ENCODE peak calls at places on chromosomes 5 and 9, in six cellular contexts. Q is stomach, M is AG10803, A is NCI-H2107, R is heart right ventricle, D is nephron progenitor cell. S is an unnamed sample.

GRCh38 chr5:179734536-179735164 is 2.0 kb downstream of the MAML1 start:
- DNase-seq in Q (no peak), M (no peak), A (no peak), R (no peak), D (no peak), S (no peak)

GRCh38 chr9:133738039-133738805 is at the start of gene SARDH:
- DNase-seq in Q (peak; percentile 47), M (peak; percentile 5), A (no peak), R (peak; percentile 62), D (peak; percentile 80), S (peak; percentile 45)

GRCh38 chr5:173760461-173761181 is 127.5 kb upstream of the CPEB4 start:
- DNase-seq in Q (no peak), M (no peak), A (no peak), R (no peak), D (no peak), S (no peak)

GRCh38 chr9:78967557-78968212 is 604.1 kb upstream of the TLE4 start:
- DNase-seq in Q (no peak), M (peak; percentile 28), A (no peak), R (no peak), D (no peak), S (no peak)

GRCh38 chr9:135990468-135991429 is 29.6 kb upstream of the UBAC1 start:
- DNase-seq in Q (peak; percentile 41), M (peak; percentile 47), A (peak; percentile 35), R (peak; percentile 48), D (peak; percentile 67), S (peak; percentile 57)

GRCh38 chr9:69066955-69067354 is 31.4 kb downstream of the FXN start:
- DNase-seq in Q (no peak), M (no peak), A (no peak), R (no peak), D (no peak), S (no peak)

GRCh38 chr9:125652771-125653170 is 54.2 kb downstream of the MAPKAP1 start:
- DNase-seq in Q (no peak), M (no peak), A (no peak), R (no peak), D (no peak), S (no peak)

GRCh38 chr9:18459958-18460584 is 13.9 kb upstream of the ADAMTSL1 start:
- DNase-seq in Q (no peak), M (peak; percentile 95), A (no peak), R (no peak), D (no peak), S (no peak)

GRCh38 chr5:172769598-172770373 is 1.2 kb downstream of the DUSP1 start:
- DNase-seq in Q (no peak), M (peak; percentile 56), A (no peak), R (peak; percentile 49), D (no peak), S (no peak)

GRCh38 chr9:3875371-3876132 is 349.8 kb upstream of the RFX3 start:
- DNase-seq in Q (no peak), M (peak; percentile 84), A (no peak), R (no peak), D (no peak), S (no peak)

GRCh38 chr9:123302348-123303214 is 34.2 kb upstream of the STRBP start:
- DNase-seq in Q (no peak), M (no peak), A (no peak), R (no peak), D (no peak), S (no peak)

GRCh38 chr5:113359419-113359818 is 75.4 kb downstream of the TSSK1B start:
- DNase-seq in Q (no peak), M (no peak), A (no peak), R (no peak), D (no peak), S (no peak)

GRCh38 chr5:80189201-80189600 is 66.6 kb downstream of the SERINC5 start:
- DNase-seq in Q (no peak), M (no peak), A (no peak), R (no peak), D (no peak), S (no peak)

GRCh38 chr5:53191766-53192165 is 82.2 kb upstream of the MOCS2 start:
- DNase-seq in Q (no peak), M (no peak), A (no peak), R (no peak), D (no peak), S (no peak)

GRCh38 chr5:1418921-1419280 is 26.3 kb downstream of the SLC6A3 start:
- DNase-seq in Q (no peak), M (no peak), A (no peak), R (no peak), D (no peak), S (no peak)

GRCh38 chr5:76547242-76547890 is 75.8 kb downstream of the F2RL2 start:
- DNase-seq in Q (no peak), M (no peak), A (no peak), R (no peak), D (no peak), S (peak; percentile 25)

GRCh38 chr9:87716141-87716540 is 9.8 kb upstream of the CTSL start:
- DNase-seq in Q (no peak), M (peak; percentile 34), A (no peak), R (no peak), D (no peak), S (no peak)

GRCh38 chr5:124261133-124261532 is 485.3 kb downstream of the ZNF608 start:
- DNase-seq in Q (no peak), M (no peak), A (no peak), R (no peak), D (no peak), S (no peak)

GRCh38 chr5:62431735-62432617 is 19.4 kb downstream of the IPO11 start:
- DNase-seq in Q (peak; percentile 48), M (peak; percentile 58), A (no peak), R (no peak), D (no peak), S (peak; percentile 24)

GRCh38 chr5:146816775-146817387 is 61.7 kb downstream of the PPP2R2B start:
- DNase-seq in Q (no peak), M (no peak), A (no peak), R (no peak), D (no peak), S (no peak)

GRCh38 chr5:375921-376871 is 54.7 kb downstream of the AHRR start:
- DNase-seq in Q (peak; percentile 21), M (no peak), A (no peak), R (no peak), D (no peak), S (peak; percentile 13)

S was measured in colonic mucosa.